ENCODE peak calls at places on chromosomes 16 and 17, in six cellular contexts. B, Y, T, E, A and D are unnamed samples.

GRCh38 chr16:87460936-87461335 is 31.9 kb downstream of the ZCCHC14 start:
- DNase-seq in B (no peak), Y (no peak), T (no peak), E (no peak), A (no peak), D (no peak)

GRCh38 chr17:30594223-30594952 is 117.2 kb downstream of the GOSR1 start:
- DNase-seq in B (no peak), Y (no peak), T (no peak), E (no peak), A (no peak), D (no peak)

GRCh38 chr17:72239548-72239947 is 118.7 kb downstream of the SOX9 start:
- DNase-seq in B (no peak), Y (no peak), T (no peak), E (no peak), A (no peak), D (no peak)

GRCh38 chr17:39270923-39271322 is 45.2 kb upstream of the STAC2 start:
- DNase-seq in B (no peak), Y (peak), T (no peak), E (peak), A (no peak), D (peak)

GRCh38 chr16:66107661-66108060 is 258.8 kb upstream of the CDH5 start:
- DNase-seq in B (no peak), Y (peak), T (no peak), E (peak), A (no peak), D (peak)

GRCh38 chr16:89101303-89102034 is 7.8 kb downstream of the ACSF3 start:
- DNase-seq in B (no peak), Y (no peak), T (no peak), E (no peak), A (no peak), D (no peak)

GRCh38 chr17:82230627-82231311 is 1.9 kb downstream of the SLC16A3 start:
- DNase-seq in B (peak), Y (peak), T (peak), E (peak), A (peak), D (peak)

GRCh38 chr17:73589096-73589980 is 54.9 kb downstream of the SDK2 start:
- DNase-seq in B (no peak), Y (no peak), T (no peak), E (no peak), A (no peak), D (peak)

GRCh38 chr16:68263559-68264127 is 683 bp upstream of the SLC7A6 start:
- DNase-seq in B (no peak), Y (no peak), T (no peak), E (no peak), A (no peak), D (no peak)

GRCh38 chr17:50174444-50174843 is 8.6 kb downstream of the SGCA start:
- DNase-seq in B (no peak), Y (no peak), T (no peak), E (no peak), A (no peak), D (no peak)

GRCh38 chr16:68643227-68643626 is 1.9 kb upstream of the CDH3 start:
- DNase-seq in B (no peak), Y (no peak), T (no peak), E (no peak), A (no peak), D (no peak)

GRCh38 chr17:73814070-73814469 is 169.8 kb upstream of the SDK2 start:
- DNase-seq in B (no peak), Y (no peak), T (no peak), E (no peak), A (no peak), D (no peak)

GRCh38 chr17:82029391-82029790 is 2.1 kb upstream of the RAC3 start:
- DNase-seq in B (no peak), Y (no peak), T (no peak), E (no peak), A (no peak), D (no peak)

GRCh38 chr17:14760719-14761425 is 460.0 kb downstream of the HS3ST3B1 start:
- DNase-seq in B (no peak), Y (peak), T (no peak), E (no peak), A (no peak), D (no peak)

GRCh38 chr17:37826497-37827115 is 81.7 kb upstream of the HNF1B start:
- DNase-seq in B (no peak), Y (no peak), T (peak), E (no peak), A (no peak), D (no peak)

GRCh38 chr17:77476920-77477805 is 336.4 kb downstream of the SEC14L1 start:
- DNase-seq in B (no peak), Y (peak), T (peak), E (peak), A (peak), D (peak)

GRCh38 chr16:28218109-28218508 is 6.3 kb upstream of the XPO6 start:
- DNase-seq in B (no peak), Y (peak), T (peak), E (peak), A (peak), D (peak)

GRCh38 chr17:31579265-31579664 is 187.8 kb downstream of the RAB11FIP4 start:
- DNase-seq in B (no peak), Y (no peak), T (no peak), E (peak), A (no peak), D (peak)

GRCh38 chr17:66959641-66960375 is 4.7 kb upstream of the CACNG4 start:
- DNase-seq in B (no peak), Y (no peak), T (no peak), E (no peak), A (no peak), D (no peak)

GRCh38 chr16:58218786-58219185 is 20.9 kb upstream of the CSNK2A2 start:
- DNase-seq in B (no peak), Y (no peak), T (no peak), E (no peak), A (no peak), D (no peak)

GRCh38 chr16:67248401-67249177 is at the start of gene SLC9A5:
- DNase-seq in B (no peak), Y (no peak), T (no peak), E (no peak), A (no peak), D (no peak)

GRCh38 chr17:50255766-50256480 is 18.3 kb upstream of the TMEM92 start:
- DNase-seq in B (no peak), Y (no peak), T (no peak), E (no peak), A (no peak), D (no peak)

GRCh38 chr17:1060991-1061390 is 64.1 kb downstream of the TIMM22 start:
- DNase-seq in B (peak), Y (peak), T (peak), E (peak), A (peak), D (peak)

GRCh38 chr16:23534868-23535860 is 22.0 kb downstream of the EARS2 start:
- DNase-seq in B (no peak), Y (peak), T (no peak), E (no peak), A (no peak), D (peak)

GRCh38 chr17:82400206-82400605 is 17.9 kb upstream of the HEXD start:
- DNase-seq in B (no peak), Y (peak), T (no peak), E (peak), A (no peak), D (no peak)

GRCh38 chr16:28845173-28846079 is 722 bp downstream of the TUFM start:
- DNase-seq in B (peak), Y (no peak), T (peak), E (no peak), A (peak), D (peak)

GRCh38 chr17:2191785-2192184 is 111.8 kb downstream of the SMG6 start:
- DNase-seq in B (no peak), Y (no peak), T (no peak), E (peak), A (no peak), D (no peak)

GRCh38 chr17:82890339-82890730 is 50.5 kb upstream of the ZNF750 start:
- DNase-seq in B (no peak), Y (no peak), T (no peak), E (no peak), A (no peak), D (no peak)

GRCh38 chr17:40451420-40451819 is 8.2 kb downstream of the IGFBP4 start:
- DNase-seq in B (no peak), Y (peak), T (peak), E (peak), A (peak), D (no peak)

GRCh38 chr16:29876186-29876577 is 13.2 kb upstream of the CDIPT start:
- DNase-seq in B (no peak), Y (no peak), T (no peak), E (no peak), A (no peak), D (no peak)

GRCh38 chr16:29873319-29873718 is 10.3 kb upstream of the CDIPT start:
- DNase-seq in B (no peak), Y (no peak), T (no peak), E (no peak), A (no peak), D (no peak)

GRCh38 chr16:29875206-29875605 is 12.2 kb upstream of the CDIPT start:
- DNase-seq in B (no peak), Y (no peak), T (no peak), E (no peak), A (no peak), D (no peak)

GRCh38 chr16:29877266-29877961 is 14.4 kb upstream of the CDIPT start:
- DNase-seq in B (peak), Y (no peak), T (no peak), E (peak), A (no peak), D (peak)

DNA sequence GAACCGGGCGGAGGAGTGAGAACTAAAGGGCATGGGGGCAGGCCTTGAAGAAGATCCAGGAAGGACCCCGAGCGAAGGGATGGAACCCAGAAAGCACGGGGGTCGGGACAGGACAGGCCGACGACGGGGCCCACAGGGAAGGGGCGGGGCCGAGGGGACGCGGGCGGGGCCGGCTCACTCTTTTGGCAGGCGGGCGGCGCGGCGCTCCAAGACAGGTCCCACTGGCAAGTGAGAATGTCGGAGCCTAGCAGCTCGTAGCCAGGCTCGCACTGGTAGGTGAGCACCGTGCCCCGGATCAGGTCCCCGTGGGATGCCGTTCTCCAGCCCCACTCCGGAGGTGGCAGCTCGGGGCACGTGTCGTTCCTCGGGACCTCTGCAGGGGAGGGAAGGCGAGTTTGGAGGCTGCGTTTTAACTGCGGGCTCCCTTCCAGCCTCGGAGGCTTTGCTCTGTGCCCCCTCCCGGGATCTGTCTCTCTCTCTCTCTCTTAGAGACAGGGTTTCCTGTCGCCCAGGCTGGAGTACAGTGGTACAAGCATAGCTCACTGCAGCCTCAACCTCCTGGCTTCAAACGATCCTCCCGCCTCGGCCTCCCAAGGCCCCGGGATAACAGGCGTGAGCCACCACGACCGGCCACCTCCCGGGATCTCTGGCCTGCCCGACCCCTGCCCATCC is 13.7 kb upstream of the CDIPT start:
- DNase-seq in B (no peak), Y (no peak), T (no peak), E (no peak), A (no peak), D (no peak)
- H3K4me3 ChIP-seq in B (peak), Y (peak), T (peak), E (peak), A (peak), D (no peak)

GRCh38 chr17:7841622-7842379 is 7.8 kb downstream of the KDM6B start:
- DNase-seq in B (peak), Y (peak), T (peak), E (peak), A (peak), D (peak)
- TF ChIP-seq CTCF in B (peak), Y (no peak), T (peak), E (no peak), A (no peak), D (no peak)

GRCh38 chr16:50696575-50697420 is 3.4 kb downstream of the NOD2 start:
- DNase-seq in B (peak), Y (peak), T (peak), E (peak), A (peak), D (peak)
- H3K4me3 ChIP-seq in B (no peak), Y (no peak), T (no peak), E (no peak), A (no peak), D (no peak)

GRCh38 chr16:318628-319027 is 33.9 kb downstream of the AXIN1 start:
- DNase-seq in B (peak), Y (no peak), T (no peak), E (no peak), A (no peak), D (no peak)
- TF ChIP-seq CTCF in B (no peak), Y (no peak), T (peak), E (peak), A (no peak), D (peak)

GRCh38 chr16:4680673-4681470 is 12.5 kb upstream of the NUDT16L1 start:
- DNase-seq in B (no peak), Y (no peak), T (no peak), E (no peak), A (no peak), D (no peak)
- H3K4me3 ChIP-seq in B (no peak), Y (no peak), T (no peak), E (no peak), A (peak), D (peak)